ENCODE peak calls at places on chromosomes 3 and 15, in seven cellular contexts. J, P, Z, I, F, Y and W are unnamed samples.

GRCh38 chr3:24900202-24900601 is 405.6 kb upstream of the THRB start:
- DNase-seq in J (no peak), P (no peak), Z (no peak), I (no peak), F (no peak), Y (no peak), W (no peak)

GRCh38 chr3:168544097-168544957 is 448.6 kb upstream of the GOLIM4 start:
- DNase-seq in J (peak; percentile 6), P (no peak), Z (peak; percentile 19), I (no peak), F (no peak), Y (no peak), W (no peak)

GRCh38 chr3:66037330-66037985 is 1.3 kb downstream of the MAGI1 start:
- DNase-seq in J (peak; percentile 64), P (peak; percentile 76), Z (peak; percentile 93), I (peak; percentile 67), F (peak; percentile 24), Y (peak; percentile 66), W (no peak)

GRCh38 chr3:127404614-127405598 is 117.1 kb upstream of the PRR20G start:
- DNase-seq in J (no peak), P (peak; percentile 21), Z (no peak), I (no peak), F (peak; percentile 42), Y (no peak), W (no peak)

GRCh38 chr3:129231331-129232119 is 17.9 kb upstream of the COPG1 start:
- DNase-seq in J (peak; percentile 54), P (no peak), Z (no peak), I (peak; percentile 61), F (no peak), Y (no peak), W (no peak)

GRCh38 chr15:92902723-92903587 is 2.8 kb downstream of the CHD2 start:
- DNase-seq in J (no peak), P (no peak), Z (no peak), I (no peak), F (peak; percentile 29), Y (no peak), W (no peak)

GRCh38 chr3:160098261-160098908 is 109.8 kb downstream of the IL12A start:
- DNase-seq in J (no peak), P (no peak), Z (no peak), I (no peak), F (no peak), Y (no peak), W (no peak)

GRCh38 chr3:51670053-51670666 is 892 bp upstream of the TEX264 start:
- DNase-seq in J (no peak), P (no peak), Z (no peak), I (no peak), F (peak; percentile 17), Y (no peak), W (no peak)

GRCh38 chr3:130635978-130636377 is 110.7 kb downstream of the PIK3R4 start:
- DNase-seq in J (no peak), P (no peak), Z (no peak), I (no peak), F (no peak), Y (no peak), W (no peak)

GRCh38 chr3:114756506-114757279 is 390.4 kb downstream of the ZBTB20 start:
- DNase-seq in J (peak; percentile 56), P (no peak), Z (no peak), I (peak; percentile 15), F (peak; percentile 31), Y (no peak), W (no peak)

GRCh38 chr3:29382399-29382798 is 101.5 kb downstream of the RBMS3 start:
- DNase-seq in J (peak; percentile 34), P (no peak), Z (no peak), I (no peak), F (peak; percentile 21), Y (no peak), W (no peak)

GRCh38 chr15:58415636-58416035 is 16.2 kb upstream of the LIPC start:
- DNase-seq in J (no peak), P (no peak), Z (no peak), I (no peak), F (no peak), Y (no peak), W (no peak)

GRCh38 chr3:10527295-10528016 is 22.1 kb upstream of the ATP2B2 start:
- DNase-seq in J (no peak), P (no peak), Z (no peak), I (no peak), F (no peak), Y (peak; percentile 41), W (no peak)

GRCh38 chr3:179268400-179269051 is 17.6 kb upstream of the KCNMB3 start:
- DNase-seq in J (no peak), P (no peak), Z (peak; percentile 46), I (no peak), F (no peak), Y (no peak), W (no peak)

GRCh38 chr3:168877899-168878298 is 782.2 kb upstream of the GOLIM4 start:
- DNase-seq in J (no peak), P (no peak), Z (peak; percentile 55), I (no peak), F (peak; percentile 84), Y (no peak), W (no peak)

GRCh38 chr3:51704511-51704950 is 2.3 kb upstream of the GRM2 start:
- DNase-seq in J (no peak), P (no peak), Z (no peak), I (no peak), F (no peak), Y (no peak), W (no peak)

GRCh38 chr3:138493804-138494606 is 59.6 kb downstream of the ESYT3 start:
- DNase-seq in J (peak; percentile 87), P (no peak), Z (no peak), I (peak; percentile 73), F (peak; percentile 10), Y (no peak), W (no peak)

GRCh38 chr3:102756706-102757105 is 321.9 kb downstream of the ZPLD1 start:
- DNase-seq in J (no peak), P (no peak), Z (no peak), I (no peak), F (no peak), Y (no peak), W (no peak)

GRCh38 chr3:112767177-112767576 is 79.5 kb downstream of the CD200R1L start:
- DNase-seq in J (no peak), P (no peak), Z (no peak), I (peak; percentile 18), F (no peak), Y (no peak), W (no peak)

GRCh38 chr3:128950223-128950938 is 43.5 kb downstream of the CFAP92 start:
- DNase-seq in J (peak; percentile 38), P (peak; percentile 60), Z (peak; percentile 32), I (peak; percentile 19), F (no peak), Y (peak; percentile 27), W (no peak)

GRCh38 chr15:37298271-37298670 is 197.9 kb upstream of the MEIS2 start:
- DNase-seq in J (no peak), P (no peak), Z (no peak), I (no peak), F (no peak), Y (no peak), W (no peak)

DNA sequence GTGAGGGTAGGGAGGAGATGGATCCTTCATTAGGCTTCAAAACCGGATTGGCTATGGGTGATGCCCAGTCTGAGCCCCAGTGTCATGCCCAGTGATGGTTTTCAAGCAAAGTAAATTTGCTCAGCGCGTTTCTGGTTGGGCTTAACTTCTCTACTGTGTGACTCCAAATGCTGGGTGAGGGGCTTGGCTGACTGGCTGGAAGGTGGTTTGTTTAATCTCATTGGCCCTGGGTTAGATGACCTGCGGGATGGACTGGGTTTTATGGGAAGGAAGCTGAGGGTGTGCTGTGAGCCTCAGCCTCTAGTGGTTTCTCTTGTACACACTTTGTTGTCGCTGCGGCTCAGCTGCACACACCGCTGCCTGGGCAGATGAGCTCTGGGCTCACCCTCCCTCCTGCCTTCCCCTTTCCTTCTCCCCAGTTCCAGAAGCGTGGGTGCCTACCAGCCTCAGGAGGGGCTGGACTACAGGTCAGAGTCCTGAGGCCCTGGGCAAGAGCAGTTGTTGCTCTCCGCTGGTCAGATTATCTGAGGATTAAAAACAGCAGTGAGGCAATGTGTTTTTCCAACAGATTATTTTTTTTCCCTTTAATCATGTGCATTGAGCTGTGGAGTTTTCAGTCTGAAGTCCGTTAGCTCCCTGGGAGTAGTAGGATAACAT is 18.6 kb downstream of the PDIA5 start:
- DNase-seq in J (no peak), P (no peak), Z (peak; percentile 29), I (peak; percentile 60), F (no peak), Y (no peak), W (no peak)
- H3K4me2 ChIP-seq in J (peak overlapping the region; percentile 48), P (no peak overlapping the region), Z (no peak overlapping the region), I (no peak overlapping the region), F (no peak overlapping the region), Y (peak overlapping the region; percentile 10), W (no peak overlapping the region)

DNA sequence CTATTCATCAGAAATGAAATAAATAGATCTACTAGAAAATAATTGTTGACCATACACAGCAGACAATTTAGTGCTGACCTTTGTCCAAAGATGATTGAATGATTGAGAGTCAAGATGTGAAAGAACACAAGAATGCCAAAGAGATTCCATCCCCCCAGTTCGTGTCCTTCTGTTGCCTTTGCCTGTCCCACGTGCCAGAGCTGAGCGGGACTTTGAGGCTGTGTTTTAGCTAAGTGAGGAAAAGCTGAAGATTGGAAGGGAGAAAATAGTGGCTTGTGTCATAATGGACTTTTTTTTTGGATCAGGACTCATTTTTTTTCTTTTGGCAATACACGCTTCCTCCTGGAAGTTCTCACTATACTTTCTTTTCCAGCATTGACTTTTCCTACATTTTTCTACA is 206.6 kb upstream of the MDFIC2 start:
- DNase-seq in J (no peak), P (no peak), Z (no peak), I (no peak), F (no peak), Y (no peak), W (no peak)
- H4K8ac ChIP-seq in J (no peak overlapping the region), P (no peak overlapping the region), Z (no peak overlapping the region), I (no peak overlapping the region), F (no peak overlapping the region), Y (no peak overlapping the region), W (no peak overlapping the region)

DNA sequence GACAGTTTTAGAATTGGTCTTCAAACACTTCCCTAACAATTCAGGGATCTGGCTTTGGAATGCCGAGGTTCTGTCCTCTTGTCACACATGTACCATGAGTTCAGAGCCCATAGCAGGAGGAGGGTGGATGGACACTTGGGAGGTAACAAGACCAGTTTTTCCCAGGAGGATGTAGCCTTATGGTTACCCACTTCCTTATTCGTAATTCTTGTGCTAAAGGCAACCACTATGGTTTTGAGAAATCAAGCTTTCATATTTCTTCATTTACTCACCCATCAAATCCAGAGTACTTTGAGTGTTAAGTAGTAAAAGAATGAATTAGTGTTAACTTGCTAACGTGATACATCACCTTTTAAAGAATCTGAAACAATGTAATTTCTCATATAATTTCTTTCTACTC is 479.6 kb upstream of the ALCAM start:
- DNase-seq in J (peak; percentile 22), P (no peak), Z (no peak), I (no peak), F (no peak), Y (no peak), W (no peak)
- H3K4me2 ChIP-seq in J (peak overlapping the region; percentile 54), P (no peak overlapping the region), Z (no peak overlapping the region), I (no peak overlapping the region), F (no peak overlapping the region), Y (no peak overlapping the region), W (no peak overlapping the region)

DNA sequence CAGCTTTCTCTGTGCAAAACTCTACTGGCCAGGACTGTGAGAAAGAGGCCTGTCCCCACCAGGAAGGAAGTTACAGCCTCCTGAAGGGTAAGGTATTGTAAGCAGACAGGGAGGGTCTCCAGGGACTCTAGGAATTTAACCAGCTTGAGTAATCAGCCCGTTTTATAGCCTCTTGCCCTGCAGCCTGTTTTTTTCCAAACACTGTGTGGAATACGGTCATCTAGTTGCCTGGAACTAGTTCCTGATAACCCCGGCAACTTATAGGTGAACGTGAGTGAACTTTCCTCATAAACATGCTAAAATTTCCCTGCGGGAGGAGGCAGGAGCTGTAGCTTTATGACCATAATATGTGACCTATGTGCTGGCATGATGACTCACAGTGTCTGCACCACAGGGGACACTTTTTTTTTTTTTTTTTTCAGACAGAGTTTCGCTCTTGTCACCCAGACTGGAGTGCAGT is 60.1 kb upstream of the DAZL start:
- DNase-seq in J (no peak), P (no peak), Z (peak; percentile 94), I (peak; percentile 10), F (peak; percentile 99), Y (no peak), W (no peak)
- H4K8ac ChIP-seq in J (no peak overlapping the region), P (no peak overlapping the region), Z (no peak overlapping the region), I (no peak overlapping the region), F (peak overlapping the region; percentile 33), Y (no peak overlapping the region), W (no peak overlapping the region)